ENCODE peak calls at places on chromosome 19, in nine cellular contexts. One of them, this sample, is unnamed.
A peak's percentile ranks its signal among the peaks of the same experiment; 100 is the strongest.

GRCh38 chr19:5913739-5914357 is at the start of gene CAPS:
- DNase-seq in brain microvascular endothelial cell: no peak
- DNase-seq in HT-29: peak; percentile 52
- DNase-seq in activated naive CD8-positive, alpha-beta T cell treated with anti-CD3 and anti-CD28 coated beads, Interleukin-2, amount 50 U/mL, for 24 hours: no peak
- DNase-seq in kidney glomerular epithelial cell: peak; percentile 67
- DNase-seq in neural crest cell: no peak
- DNase-seq in GM06990: no peak
- DNase-seq in stimulated activated CD8-positive, alpha-beta memory T cell treated with anti-CD3 and anti-CD28 coated beads, Interleukin-2, amount 100 ng/mL, for 1 hour: no peak
- DNase-seq in breast epithelium: peak; percentile 63
- DNase-seq in this sample: no peak

GRCh38 chr19:24074720-24075119 is 12.3 kb upstream of the ZNF254 start:
- DNase-seq in brain microvascular endothelial cell: peak; percentile 17
- DNase-seq in stimulated activated CD8-positive, alpha-beta memory T cell treated with anti-CD3 and anti-CD28 coated beads, Interleukin-2, amount 100 ng/mL, for 1 hour: no peak
- DNase-seq in activated naive CD8-positive, alpha-beta T cell treated with anti-CD3 and anti-CD28 coated beads, Interleukin-2, amount 50 U/mL, for 24 hours: no peak
- DNase-seq in GM06990: no peak
- DNase-seq in HT-29: no peak
- DNase-seq in neural crest cell: no peak
- DNase-seq in kidney glomerular epithelial cell: no peak
- DNase-seq in breast epithelium: no peak
- DNase-seq in this sample: no peak

GRCh38 chr19:16061943-16062342 is 14.4 kb upstream of the TPM4 start:
- DNase-seq in breast epithelium: no peak
- DNase-seq in neural crest cell: no peak
- DNase-seq in GM06990: no peak
- DNase-seq in stimulated activated CD8-positive, alpha-beta memory T cell treated with anti-CD3 and anti-CD28 coated beads, Interleukin-2, amount 100 ng/mL, for 1 hour: no peak
- DNase-seq in brain microvascular endothelial cell: no peak
- DNase-seq in activated naive CD8-positive, alpha-beta T cell treated with anti-CD3 and anti-CD28 coated beads, Interleukin-2, amount 50 U/mL, for 24 hours: peak; percentile 50
- DNase-seq in HT-29: no peak
- DNase-seq in kidney glomerular epithelial cell: no peak
- DNase-seq in this sample: no peak

GRCh38 chr19:53055117-53055516 is 10.6 kb downstream of the ERVV-2 start:
- DNase-seq in GM06990: no peak
- DNase-seq in neural crest cell: no peak
- DNase-seq in stimulated activated CD8-positive, alpha-beta memory T cell treated with anti-CD3 and anti-CD28 coated beads, Interleukin-2, amount 100 ng/mL, for 1 hour: no peak
- DNase-seq in HT-29: no peak
- DNase-seq in activated naive CD8-positive, alpha-beta T cell treated with anti-CD3 and anti-CD28 coated beads, Interleukin-2, amount 50 U/mL, for 24 hours: no peak
- DNase-seq in breast epithelium: no peak
- DNase-seq in brain microvascular endothelial cell: peak; percentile 45
- DNase-seq in kidney glomerular epithelial cell: peak; percentile 65
- DNase-seq in this sample: no peak

GRCh38 chr19:10871711-10872550 is 578 bp downstream of the CARM1 start:
- DNase-seq in neural crest cell: no peak
- DNase-seq in stimulated activated CD8-positive, alpha-beta memory T cell treated with anti-CD3 and anti-CD28 coated beads, Interleukin-2, amount 100 ng/mL, for 1 hour: no peak
- DNase-seq in breast epithelium: no peak
- DNase-seq in GM06990: peak; percentile 61
- DNase-seq in HT-29: no peak
- DNase-seq in activated naive CD8-positive, alpha-beta T cell treated with anti-CD3 and anti-CD28 coated beads, Interleukin-2, amount 50 U/mL, for 24 hours: peak; percentile 57
- DNase-seq in brain microvascular endothelial cell: no peak
- DNase-seq in kidney glomerular epithelial cell: no peak
- DNase-seq in this sample: no peak

GRCh38 chr19:56347163-56347778 is 32.6 kb upstream of the ZSCAN5A start:
- DNase-seq in neural crest cell: no peak
- DNase-seq in breast epithelium: no peak
- DNase-seq in brain microvascular endothelial cell: no peak
- DNase-seq in GM06990: no peak
- DNase-seq in stimulated activated CD8-positive, alpha-beta memory T cell treated with anti-CD3 and anti-CD28 coated beads, Interleukin-2, amount 100 ng/mL, for 1 hour: no peak
- DNase-seq in kidney glomerular epithelial cell: no peak
- DNase-seq in activated naive CD8-positive, alpha-beta T cell treated with anti-CD3 and anti-CD28 coated beads, Interleukin-2, amount 50 U/mL, for 24 hours: no peak
- DNase-seq in HT-29: no peak
- DNase-seq in this sample: no peak

GRCh38 chr19:34426096-34426661 is 2.0 kb upstream of the UBA2 start:
- DNase-seq in GM06990: no peak
- DNase-seq in brain microvascular endothelial cell: no peak
- DNase-seq in HT-29: no peak
- DNase-seq in kidney glomerular epithelial cell: no peak
- DNase-seq in neural crest cell: no peak
- DNase-seq in activated naive CD8-positive, alpha-beta T cell treated with anti-CD3 and anti-CD28 coated beads, Interleukin-2, amount 50 U/mL, for 24 hours: no peak
- DNase-seq in stimulated activated CD8-positive, alpha-beta memory T cell treated with anti-CD3 and anti-CD28 coated beads, Interleukin-2, amount 100 ng/mL, for 1 hour: no peak
- DNase-seq in breast epithelium: no peak
- DNase-seq in this sample: no peak

GRCh38 chr19:37716140-37716539 is 3.4 kb downstream of the ZNF607 start:
- DNase-seq in neural crest cell: no peak
- DNase-seq in kidney glomerular epithelial cell: no peak
- DNase-seq in breast epithelium: no peak
- DNase-seq in HT-29: no peak
- DNase-seq in activated naive CD8-positive, alpha-beta T cell treated with anti-CD3 and anti-CD28 coated beads, Interleukin-2, amount 50 U/mL, for 24 hours: no peak
- DNase-seq in stimulated activated CD8-positive, alpha-beta memory T cell treated with anti-CD3 and anti-CD28 coated beads, Interleukin-2, amount 100 ng/mL, for 1 hour: no peak
- DNase-seq in brain microvascular endothelial cell: no peak
- DNase-seq in GM06990: no peak
- DNase-seq in this sample: no peak

GRCh38 chr19:38697197-38697596 is 47.1 kb downstream of the CAPN12 start:
- DNase-seq in HT-29: no peak
- DNase-seq in stimulated activated CD8-positive, alpha-beta memory T cell treated with anti-CD3 and anti-CD28 coated beads, Interleukin-2, amount 100 ng/mL, for 1 hour: no peak
- DNase-seq in neural crest cell: no peak
- DNase-seq in GM06990: no peak
- DNase-seq in kidney glomerular epithelial cell: no peak
- DNase-seq in brain microvascular endothelial cell: no peak
- DNase-seq in breast epithelium: no peak
- DNase-seq in activated naive CD8-positive, alpha-beta T cell treated with anti-CD3 and anti-CD28 coated beads, Interleukin-2, amount 50 U/mL, for 24 hours: no peak
- DNase-seq in this sample: no peak

GRCh38 chr19:38317104-38317612 is 1.4 kb upstream of the YIF1B start:
- DNase-seq in stimulated activated CD8-positive, alpha-beta memory T cell treated with anti-CD3 and anti-CD28 coated beads, Interleukin-2, amount 100 ng/mL, for 1 hour: no peak
- DNase-seq in GM06990: no peak
- DNase-seq in kidney glomerular epithelial cell: no peak
- DNase-seq in breast epithelium: no peak
- DNase-seq in neural crest cell: no peak
- DNase-seq in HT-29: no peak
- DNase-seq in activated naive CD8-positive, alpha-beta T cell treated with anti-CD3 and anti-CD28 coated beads, Interleukin-2, amount 50 U/mL, for 24 hours: no peak
- DNase-seq in brain microvascular endothelial cell: no peak
- DNase-seq in this sample: no peak

GRCh38 chr19:2051771-2052704 is 994 bp upstream of the MKNK2 start:
- DNase-seq in brain microvascular endothelial cell: no peak
- DNase-seq in breast epithelium: no peak
- DNase-seq in activated naive CD8-positive, alpha-beta T cell treated with anti-CD3 and anti-CD28 coated beads, Interleukin-2, amount 50 U/mL, for 24 hours: peak; percentile 62
- DNase-seq in HT-29: peak; percentile 52
- DNase-seq in GM06990: peak; percentile 81
- DNase-seq in kidney glomerular epithelial cell: no peak
- DNase-seq in stimulated activated CD8-positive, alpha-beta memory T cell treated with anti-CD3 and anti-CD28 coated beads, Interleukin-2, amount 100 ng/mL, for 1 hour: no peak
- DNase-seq in neural crest cell: no peak
- DNase-seq in this sample: no peak

GRCh38 chr19:17749912-17750317 is 1.4 kb upstream of the FCHO1 start:
- DNase-seq in activated naive CD8-positive, alpha-beta T cell treated with anti-CD3 and anti-CD28 coated beads, Interleukin-2, amount 50 U/mL, for 24 hours: peak; percentile 34
- DNase-seq in stimulated activated CD8-positive, alpha-beta memory T cell treated with anti-CD3 and anti-CD28 coated beads, Interleukin-2, amount 100 ng/mL, for 1 hour: no peak
- DNase-seq in breast epithelium: no peak
- DNase-seq in kidney glomerular epithelial cell: no peak
- DNase-seq in brain microvascular endothelial cell: no peak
- DNase-seq in HT-29: no peak
- DNase-seq in GM06990: no peak
- DNase-seq in neural crest cell: no peak
- DNase-seq in this sample: no peak

GRCh38 chr19:19465436-19466070 is 49.8 kb downstream of the TSSK6 start:
- DNase-seq in brain microvascular endothelial cell: no peak
- DNase-seq in activated naive CD8-positive, alpha-beta T cell treated with anti-CD3 and anti-CD28 coated beads, Interleukin-2, amount 50 U/mL, for 24 hours: no peak
- DNase-seq in HT-29: no peak
- DNase-seq in kidney glomerular epithelial cell: no peak
- DNase-seq in breast epithelium: no peak
- DNase-seq in neural crest cell: no peak
- DNase-seq in stimulated activated CD8-positive, alpha-beta memory T cell treated with anti-CD3 and anti-CD28 coated beads, Interleukin-2, amount 100 ng/mL, for 1 hour: no peak
- DNase-seq in GM06990: no peak
- DNase-seq in this sample: no peak

GRCh38 chr19:49214701-49215100 is 57.1 kb downstream of the TRPM4 start:
- DNase-seq in kidney glomerular epithelial cell: no peak
- DNase-seq in breast epithelium: no peak
- DNase-seq in HT-29: no peak
- DNase-seq in GM06990: peak; percentile 48
- DNase-seq in neural crest cell: no peak
- DNase-seq in stimulated activated CD8-positive, alpha-beta memory T cell treated with anti-CD3 and anti-CD28 coated beads, Interleukin-2, amount 100 ng/mL, for 1 hour: no peak
- DNase-seq in brain microvascular endothelial cell: no peak
- DNase-seq in activated naive CD8-positive, alpha-beta T cell treated with anti-CD3 and anti-CD28 coated beads, Interleukin-2, amount 50 U/mL, for 24 hours: no peak
- DNase-seq in this sample: no peak

GRCh38 chr19:39845621-39846175 is 481 bp downstream of the FBL start:
- DNase-seq in GM06990: peak; percentile 33
- DNase-seq in kidney glomerular epithelial cell: no peak
- DNase-seq in HT-29: peak; percentile 67
- DNase-seq in brain microvascular endothelial cell: no peak
- DNase-seq in breast epithelium: no peak
- DNase-seq in activated naive CD8-positive, alpha-beta T cell treated with anti-CD3 and anti-CD28 coated beads, Interleukin-2, amount 50 U/mL, for 24 hours: no peak
- DNase-seq in neural crest cell: no peak
- DNase-seq in stimulated activated CD8-positive, alpha-beta memory T cell treated with anti-CD3 and anti-CD28 coated beads, Interleukin-2, amount 100 ng/mL, for 1 hour: no peak
- DNase-seq in this sample: no peak

GRCh38 chr19:29623726-29624488 is 17.8 kb downstream of the POP4 start:
- DNase-seq in GM06990: no peak
- DNase-seq in brain microvascular endothelial cell: no peak
- DNase-seq in kidney glomerular epithelial cell: no peak
- DNase-seq in stimulated activated CD8-positive, alpha-beta memory T cell treated with anti-CD3 and anti-CD28 coated beads, Interleukin-2, amount 100 ng/mL, for 1 hour: no peak
- DNase-seq in breast epithelium: no peak
- DNase-seq in neural crest cell: no peak
- DNase-seq in HT-29: no peak
- DNase-seq in activated naive CD8-positive, alpha-beta T cell treated with anti-CD3 and anti-CD28 coated beads, Interleukin-2, amount 50 U/mL, for 24 hours: peak; percentile 73
- DNase-seq in this sample: no peak

GRCh38 chr19:3852614-3853254 is 16.1 kb downstream of the ZFR2 start:
- DNase-seq in brain microvascular endothelial cell: peak; percentile 66
- DNase-seq in GM06990: no peak
- DNase-seq in kidney glomerular epithelial cell: peak; percentile 81
- DNase-seq in stimulated activated CD8-positive, alpha-beta memory T cell treated with anti-CD3 and anti-CD28 coated beads, Interleukin-2, amount 100 ng/mL, for 1 hour: peak; percentile 19
- DNase-seq in HT-29: peak; percentile 19
- DNase-seq in neural crest cell: no peak
- DNase-seq in breast epithelium: no peak
- DNase-seq in activated naive CD8-positive, alpha-beta T cell treated with anti-CD3 and anti-CD28 coated beads, Interleukin-2, amount 50 U/mL, for 24 hours: peak; percentile 16
- DNase-seq in this sample: peak; percentile 22

GRCh38 chr19:5682293-5682592 is 1.4 kb downstream of the HSD11B1L start:
- DNase-seq in activated naive CD8-positive, alpha-beta T cell treated with anti-CD3 and anti-CD28 coated beads, Interleukin-2, amount 50 U/mL, for 24 hours: no peak
- DNase-seq in breast epithelium: no peak
- DNase-seq in GM06990: no peak
- DNase-seq in HT-29: no peak
- DNase-seq in neural crest cell: no peak
- DNase-seq in brain microvascular endothelial cell: no peak
- DNase-seq in stimulated activated CD8-positive, alpha-beta memory T cell treated with anti-CD3 and anti-CD28 coated beads, Interleukin-2, amount 100 ng/mL, for 1 hour: no peak
- DNase-seq in kidney glomerular epithelial cell: no peak
- DNase-seq in this sample: no peak

GRCh38 chr19:2663920-2664571 is 38.4 kb downstream of the GNG7 start:
- DNase-seq in kidney glomerular epithelial cell: no peak
- DNase-seq in HT-29: no peak
- DNase-seq in activated naive CD8-positive, alpha-beta T cell treated with anti-CD3 and anti-CD28 coated beads, Interleukin-2, amount 50 U/mL, for 24 hours: no peak
- DNase-seq in brain microvascular endothelial cell: no peak
- DNase-seq in neural crest cell: peak; percentile 14
- DNase-seq in GM06990: peak; percentile 86
- DNase-seq in stimulated activated CD8-positive, alpha-beta memory T cell treated with anti-CD3 and anti-CD28 coated beads, Interleukin-2, amount 100 ng/mL, for 1 hour: no peak
- DNase-seq in breast epithelium: no peak
- DNase-seq in this sample: no peak

GRCh38 chr19:56404705-56405056 is 549 bp downstream of the ZNF583 start:
- DNase-seq in HT-29: no peak
- DNase-seq in kidney glomerular epithelial cell: no peak
- DNase-seq in activated naive CD8-positive, alpha-beta T cell treated with anti-CD3 and anti-CD28 coated beads, Interleukin-2, amount 50 U/mL, for 24 hours: no peak
- DNase-seq in stimulated activated CD8-positive, alpha-beta memory T cell treated with anti-CD3 and anti-CD28 coated beads, Interleukin-2, amount 100 ng/mL, for 1 hour: no peak
- DNase-seq in brain microvascular endothelial cell: no peak
- DNase-seq in neural crest cell: no peak
- DNase-seq in breast epithelium: no peak
- DNase-seq in GM06990: no peak
- DNase-seq in this sample: no peak

GRCh38 chr19:11138659-11139526 is 16.7 kb downstream of the SPC24 start:
- DNase-seq in HT-29: peak; percentile 74
- DNase-seq in neural crest cell: no peak
- DNase-seq in kidney glomerular epithelial cell: peak; percentile 78
- DNase-seq in brain microvascular endothelial cell: peak; percentile 73
- DNase-seq in activated naive CD8-positive, alpha-beta T cell treated with anti-CD3 and anti-CD28 coated beads, Interleukin-2, amount 50 U/mL, for 24 hours: no peak
- DNase-seq in breast epithelium: no peak
- DNase-seq in GM06990: no peak
- DNase-seq in stimulated activated CD8-positive, alpha-beta memory T cell treated with anti-CD3 and anti-CD28 coated beads, Interleukin-2, amount 100 ng/mL, for 1 hour: no peak
- DNase-seq in this sample: no peak

GRCh38 chr19:4733755-4734345 is 10.2 kb upstream of the DPP9 start:
- DNase-seq in stimulated activated CD8-positive, alpha-beta memory T cell treated with anti-CD3 and anti-CD28 coated beads, Interleukin-2, amount 100 ng/mL, for 1 hour: no peak
- DNase-seq in activated naive CD8-positive, alpha-beta T cell treated with anti-CD3 and anti-CD28 coated beads, Interleukin-2, amount 50 U/mL, for 24 hours: no peak
- DNase-seq in GM06990: no peak
- DNase-seq in kidney glomerular epithelial cell: no peak
- DNase-seq in brain microvascular endothelial cell: no peak
- DNase-seq in breast epithelium: no peak
- DNase-seq in neural crest cell: no peak
- DNase-seq in HT-29: no peak
- DNase-seq in this sample: no peak

GRCh38 chr19:6260376-6260775 is 19.4 kb downstream of the MLLT1 start:
- DNase-seq in breast epithelium: no peak
- DNase-seq in activated naive CD8-positive, alpha-beta T cell treated with anti-CD3 and anti-CD28 coated beads, Interleukin-2, amount 50 U/mL, for 24 hours: no peak
- DNase-seq in brain microvascular endothelial cell: no peak
- DNase-seq in neural crest cell: no peak
- DNase-seq in HT-29: no peak
- DNase-seq in GM06990: no peak
- DNase-seq in stimulated activated CD8-positive, alpha-beta memory T cell treated with anti-CD3 and anti-CD28 coated beads, Interleukin-2, amount 100 ng/mL, for 1 hour: no peak
- DNase-seq in kidney glomerular epithelial cell: no peak
- DNase-seq in this sample: no peak

This sample was measured in epithelial cell of proximal tubule.